ENCODE peak calls at places on chromosomes 7 and 10, in six cellular contexts. L is A549, C is upper lobe of left lung, P is K562, V is HepG2, R is GM12878. I is an unnamed sample. For H3K9me3, the result is how much of the 10 kb centered on the place peaks cover.

GRCh38 chr10:87038286-87038717 is 18.2 kb downstream of the FAM25A start:
- ATAC-seq in R (no peak), C (peak), V (peak), P (no peak), L (peak), I (no peak)

GRCh38 chr10:44125879-44126675 is 258.8 kb downstream of the CXCL12 start:
- ATAC-seq in C (no peak), V (no peak), R (no peak), P (no peak), L (no peak), I (peak)

GRCh38 chr10:6470894-6471618 is 109.0 kb downstream of the PRKCQ start:
- ATAC-seq in V (no peak), P (no peak), R (no peak), C (no peak), L (no peak), I (no peak)

GRCh38 chr10:86801995-86802394 is 45.6 kb downstream of the BMPR1A start:
- ATAC-seq in P (peak), L (no peak), V (no peak), R (peak), C (no peak), I (no peak)

GRCh38 chr10:96664563-96664962 is 55.8 kb downstream of the PIK3AP1 start:
- ATAC-seq in L (peak), P (peak), R (peak), V (no peak), C (peak), I (no peak)

GRCh38 chr10:114822771-114823463 is 1.3 kb downstream of the FHIP2A start:
- ATAC-seq in C (peak), V (no peak), L (no peak), P (peak), R (no peak), I (peak)

GRCh38 chr10:93904901-93905300 is 11.1 kb downstream of the SLC35G1 start:
- ATAC-seq in L (no peak), C (no peak), V (no peak), R (no peak), P (no peak), I (no peak)

GRCh38 chr7:134625571-134625970 is 21.1 kb upstream of the BPGM start:
- ATAC-seq in P (no peak), R (no peak), L (no peak), C (no peak), V (no peak), I (no peak)

GRCh38 chr7:157568785-157569584 is 232.2 kb downstream of the DNAJB6 start:
- ATAC-seq in C (peak), V (peak), P (peak), R (peak), L (no peak), I (peak)

GRCh38 chr10:47147186-47147585 is 152.8 kb upstream of the GDF10 start:
- ATAC-seq in L (no peak), V (no peak), R (no peak), C (no peak), P (no peak), I (no peak)

GRCh38 chr10:22849077-22849810 is 78.6 kb upstream of the ARMC3 start:
- ATAC-seq in P (peak), C (peak), V (peak), L (no peak), R (peak), I (peak)

DNA sequence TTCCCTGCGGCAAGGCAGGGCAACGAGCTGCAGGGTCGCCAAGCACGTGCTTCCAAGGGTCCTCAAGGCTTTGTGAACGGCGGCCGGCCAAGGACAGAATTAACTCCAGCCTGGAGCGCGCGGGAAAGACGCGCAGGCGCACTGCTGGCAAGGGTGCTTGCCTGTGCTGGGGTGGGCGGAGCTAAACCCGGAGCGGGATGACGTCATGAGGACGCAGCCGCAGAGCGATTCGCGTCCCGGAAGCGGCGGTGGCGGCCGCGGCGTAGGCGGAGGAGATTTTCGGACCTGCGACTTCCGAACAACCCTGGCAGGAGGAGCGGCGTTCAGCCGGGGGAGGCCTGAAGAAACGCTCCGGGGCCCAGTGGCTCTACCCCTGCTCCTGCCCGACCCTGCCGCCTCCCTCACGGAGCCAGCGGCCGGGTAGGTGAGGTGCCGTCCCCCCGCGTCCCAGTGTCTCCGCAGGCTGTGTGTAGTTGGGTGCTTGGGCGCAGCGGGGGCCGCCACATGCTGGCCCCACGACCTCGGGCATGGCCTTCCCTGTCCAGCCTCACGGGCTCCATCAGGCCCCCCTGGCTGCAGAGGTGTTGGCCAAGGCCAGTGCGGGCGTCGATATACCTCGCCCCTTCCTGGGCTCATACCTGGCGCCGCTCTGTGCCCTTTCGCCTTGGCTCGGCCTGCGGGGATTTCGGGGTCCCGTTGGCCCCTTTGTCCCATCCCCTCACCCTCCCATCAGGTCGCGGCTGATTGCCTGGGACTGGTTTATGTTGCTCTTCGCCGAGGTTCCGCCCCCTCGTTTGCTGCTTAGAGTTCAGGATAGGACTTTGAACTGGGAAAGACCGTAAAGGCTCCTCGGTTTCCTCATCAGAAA is at the start of gene ZFYVE27:
- ATAC-seq in L (peak), P (peak), R (peak), C (peak), V (peak), I (peak)
- TF ChIP-seq EP300 in L (no peak), P (no peak), R (no peak), C (no peak), V (no peak), I (no peak)

GRCh38 chr10:63391812-63392211 is 74.0 kb downstream of the JMJD1C start:
- ATAC-seq in P (no peak), C (no peak), R (no peak), L (no peak), V (no peak), I (no peak)
- H3K9me3 ChIP-seq in P (under half), C (under half), R (under half), L (under half), V (under half), I (under half)

GRCh38 chr7:14687777-14688176 is 214.8 kb downstream of the DGKB start:
- ATAC-seq in C (no peak), P (no peak), V (no peak), L (no peak), R (peak), I (no peak)
- TF ChIP-seq EP300 in C (no peak), P (no peak), V (no peak), L (no peak), R (no peak), I (no peak)

GRCh38 chr10:61627266-61627665 is 35.5 kb upstream of the CABCOCO1 start:
- ATAC-seq in R (no peak), C (no peak), V (no peak), P (no peak), L (no peak), I (no peak)
- H3K9me3 ChIP-seq in R (under half), C (under half), V (under half), P (under half), L (under half), I (under half)